ENCODE peak calls at places on chromosomes 12 and 14, in six cellular contexts. One of them, this sample, is unnamed.

GRCh38 chr12:47755655-47756562 is 2.8 kb downstream of the RAPGEF3 start:
- DNase-seq in stimulated activated CD4-positive, alpha-beta T cell treated with anti-CD3 and anti-CD28 coated beads, TNF-alpha, amount 100 ng/mL, for 48 hours: no peak
- DNase-seq in mucosa of descending colon: peak
- DNase-seq in activated T-cell treated with anti-CD3 and anti-CD28 coated beads for 48 hours: no peak
- DNase-seq in A549: no peak
- DNase-seq in Right ventricle myocardium superior: peak
- DNase-seq in this sample: peak

GRCh38 chr14:77264466-77265186 is 6.4 kb downstream of the NGB start:
- DNase-seq in stimulated activated CD4-positive, alpha-beta T cell treated with anti-CD3 and anti-CD28 coated beads, TNF-alpha, amount 100 ng/mL, for 48 hours: no peak
- DNase-seq in mucosa of descending colon: no peak
- DNase-seq in activated T-cell treated with anti-CD3 and anti-CD28 coated beads for 48 hours: no peak
- DNase-seq in A549: no peak
- DNase-seq in Right ventricle myocardium superior: no peak
- DNase-seq in this sample: no peak

GRCh38 chr12:124811633-124812032 is 52.0 kb downstream of the SCARB1 start:
- DNase-seq in stimulated activated CD4-positive, alpha-beta T cell treated with anti-CD3 and anti-CD28 coated beads, TNF-alpha, amount 100 ng/mL, for 48 hours: no peak
- DNase-seq in mucosa of descending colon: no peak
- DNase-seq in activated T-cell treated with anti-CD3 and anti-CD28 coated beads for 48 hours: no peak
- DNase-seq in A549: no peak
- DNase-seq in Right ventricle myocardium superior: no peak
- DNase-seq in this sample: no peak

GRCh38 chr14:50980451-50980850 is 36.2 kb upstream of the PYGL start:
- DNase-seq in stimulated activated CD4-positive, alpha-beta T cell treated with anti-CD3 and anti-CD28 coated beads, TNF-alpha, amount 100 ng/mL, for 48 hours: no peak
- DNase-seq in mucosa of descending colon: no peak
- DNase-seq in activated T-cell treated with anti-CD3 and anti-CD28 coated beads for 48 hours: no peak
- DNase-seq in A549: no peak
- DNase-seq in Right ventricle myocardium superior: no peak
- DNase-seq in this sample: no peak

GRCh38 chr12:59595097-59595496 is 732 bp upstream of the SLC16A7 start:
- DNase-seq in stimulated activated CD4-positive, alpha-beta T cell treated with anti-CD3 and anti-CD28 coated beads, TNF-alpha, amount 100 ng/mL, for 48 hours: no peak
- DNase-seq in mucosa of descending colon: no peak
- DNase-seq in activated T-cell treated with anti-CD3 and anti-CD28 coated beads for 48 hours: no peak
- DNase-seq in A549: no peak
- DNase-seq in Right ventricle myocardium superior: no peak
- DNase-seq in this sample: no peak

GRCh38 chr12:31387466-31387865 is 61.5 kb upstream of the SINHCAF start:
- DNase-seq in stimulated activated CD4-positive, alpha-beta T cell treated with anti-CD3 and anti-CD28 coated beads, TNF-alpha, amount 100 ng/mL, for 48 hours: no peak
- DNase-seq in mucosa of descending colon: no peak
- DNase-seq in activated T-cell treated with anti-CD3 and anti-CD28 coated beads for 48 hours: no peak
- DNase-seq in A549: no peak
- DNase-seq in Right ventricle myocardium superior: no peak
- DNase-seq in this sample: no peak

GRCh38 chr12:107356266-107356936 is 263.1 kb upstream of the CRY1 start:
- DNase-seq in stimulated activated CD4-positive, alpha-beta T cell treated with anti-CD3 and anti-CD28 coated beads, TNF-alpha, amount 100 ng/mL, for 48 hours: no peak
- DNase-seq in mucosa of descending colon: no peak
- DNase-seq in activated T-cell treated with anti-CD3 and anti-CD28 coated beads for 48 hours: no peak
- DNase-seq in A549: no peak
- DNase-seq in Right ventricle myocardium superior: no peak
- DNase-seq in this sample: no peak

GRCh38 chr12:85588221-85588620 is 248.0 kb downstream of the RASSF9 start:
- DNase-seq in stimulated activated CD4-positive, alpha-beta T cell treated with anti-CD3 and anti-CD28 coated beads, TNF-alpha, amount 100 ng/mL, for 48 hours: no peak
- DNase-seq in mucosa of descending colon: no peak
- DNase-seq in activated T-cell treated with anti-CD3 and anti-CD28 coated beads for 48 hours: no peak
- DNase-seq in A549: no peak
- DNase-seq in Right ventricle myocardium superior: no peak
- DNase-seq in this sample: no peak

GRCh38 chr12:71158361-71158882 is 623 bp upstream of the TSPAN8 start:
- DNase-seq in stimulated activated CD4-positive, alpha-beta T cell treated with anti-CD3 and anti-CD28 coated beads, TNF-alpha, amount 100 ng/mL, for 48 hours: no peak
- DNase-seq in mucosa of descending colon: no peak
- DNase-seq in activated T-cell treated with anti-CD3 and anti-CD28 coated beads for 48 hours: no peak
- DNase-seq in A549: no peak
- DNase-seq in Right ventricle myocardium superior: no peak
- DNase-seq in this sample: no peak

GRCh38 chr12:25054783-25055144 is 105.9 kb upstream of the BCAT1 start:
- DNase-seq in stimulated activated CD4-positive, alpha-beta T cell treated with anti-CD3 and anti-CD28 coated beads, TNF-alpha, amount 100 ng/mL, for 48 hours: peak
- DNase-seq in mucosa of descending colon: no peak
- DNase-seq in activated T-cell treated with anti-CD3 and anti-CD28 coated beads for 48 hours: peak
- DNase-seq in A549: no peak
- DNase-seq in Right ventricle myocardium superior: no peak
- DNase-seq in this sample: peak

GRCh38 chr12:104504151-104504550 is 47.4 kb downstream of the CHST11 start:
- DNase-seq in stimulated activated CD4-positive, alpha-beta T cell treated with anti-CD3 and anti-CD28 coated beads, TNF-alpha, amount 100 ng/mL, for 48 hours: no peak
- DNase-seq in mucosa of descending colon: no peak
- DNase-seq in activated T-cell treated with anti-CD3 and anti-CD28 coated beads for 48 hours: no peak
- DNase-seq in A549: no peak
- DNase-seq in Right ventricle myocardium superior: no peak
- DNase-seq in this sample: no peak

GRCh38 chr12:40233741-40234367 is 9.1 kb downstream of the LRRK2 start:
- DNase-seq in stimulated activated CD4-positive, alpha-beta T cell treated with anti-CD3 and anti-CD28 coated beads, TNF-alpha, amount 100 ng/mL, for 48 hours: no peak
- DNase-seq in mucosa of descending colon: no peak
- DNase-seq in activated T-cell treated with anti-CD3 and anti-CD28 coated beads for 48 hours: no peak
- DNase-seq in A549: no peak
- DNase-seq in Right ventricle myocardium superior: no peak
- DNase-seq in this sample: no peak

GRCh38 chr14:80364274-80364673 is 153.0 kb upstream of the DIO2 start:
- DNase-seq in stimulated activated CD4-positive, alpha-beta T cell treated with anti-CD3 and anti-CD28 coated beads, TNF-alpha, amount 100 ng/mL, for 48 hours: no peak
- DNase-seq in mucosa of descending colon: no peak
- DNase-seq in activated T-cell treated with anti-CD3 and anti-CD28 coated beads for 48 hours: no peak
- DNase-seq in A549: peak
- DNase-seq in Right ventricle myocardium superior: no peak
- DNase-seq in this sample: no peak

GRCh38 chr12:113135178-113136127 is at the start of gene RASAL1:
- DNase-seq in stimulated activated CD4-positive, alpha-beta T cell treated with anti-CD3 and anti-CD28 coated beads, TNF-alpha, amount 100 ng/mL, for 48 hours: peak
- DNase-seq in mucosa of descending colon: peak
- DNase-seq in activated T-cell treated with anti-CD3 and anti-CD28 coated beads for 48 hours: peak
- DNase-seq in A549: peak
- DNase-seq in Right ventricle myocardium superior: peak
- DNase-seq in this sample: peak

GRCh38 chr12:98895086-98895651 is 250.1 kb downstream of the APAF1 start:
- DNase-seq in stimulated activated CD4-positive, alpha-beta T cell treated with anti-CD3 and anti-CD28 coated beads, TNF-alpha, amount 100 ng/mL, for 48 hours: no peak
- DNase-seq in mucosa of descending colon: no peak
- DNase-seq in activated T-cell treated with anti-CD3 and anti-CD28 coated beads for 48 hours: no peak
- DNase-seq in A549: no peak
- DNase-seq in Right ventricle myocardium superior: no peak
- DNase-seq in this sample: no peak

GRCh38 chr12:54596526-54596946 is 8.1 kb upstream of the PPP1R1A start:
- DNase-seq in stimulated activated CD4-positive, alpha-beta T cell treated with anti-CD3 and anti-CD28 coated beads, TNF-alpha, amount 100 ng/mL, for 48 hours: peak
- DNase-seq in mucosa of descending colon: peak
- DNase-seq in activated T-cell treated with anti-CD3 and anti-CD28 coated beads for 48 hours: peak
- DNase-seq in A549: peak
- DNase-seq in Right ventricle myocardium superior: peak
- DNase-seq in this sample: peak

GRCh38 chr14:64986578-64987571 is at the start of gene FNTB:
- DNase-seq in stimulated activated CD4-positive, alpha-beta T cell treated with anti-CD3 and anti-CD28 coated beads, TNF-alpha, amount 100 ng/mL, for 48 hours: peak
- DNase-seq in mucosa of descending colon: peak
- DNase-seq in activated T-cell treated with anti-CD3 and anti-CD28 coated beads for 48 hours: peak
- DNase-seq in A549: peak
- DNase-seq in Right ventricle myocardium superior: peak
- DNase-seq in this sample: peak

GRCh38 chr12:2535583-2536187 is 259.1 kb upstream of the FKBP4 start:
- DNase-seq in stimulated activated CD4-positive, alpha-beta T cell treated with anti-CD3 and anti-CD28 coated beads, TNF-alpha, amount 100 ng/mL, for 48 hours: no peak
- DNase-seq in mucosa of descending colon: no peak
- DNase-seq in activated T-cell treated with anti-CD3 and anti-CD28 coated beads for 48 hours: no peak
- DNase-seq in A549: no peak
- DNase-seq in Right ventricle myocardium superior: no peak
- DNase-seq in this sample: no peak

GRCh38 chr12:92133166-92133565 is 12.5 kb downstream of the BTG1 start:
- DNase-seq in stimulated activated CD4-positive, alpha-beta T cell treated with anti-CD3 and anti-CD28 coated beads, TNF-alpha, amount 100 ng/mL, for 48 hours: no peak
- DNase-seq in mucosa of descending colon: no peak
- DNase-seq in activated T-cell treated with anti-CD3 and anti-CD28 coated beads for 48 hours: no peak
- DNase-seq in A549: no peak
- DNase-seq in Right ventricle myocardium superior: no peak
- DNase-seq in this sample: no peak

GRCh38 chr12:53694746-53695145 is 18.9 kb upstream of the ATP5MC2 start:
- DNase-seq in stimulated activated CD4-positive, alpha-beta T cell treated with anti-CD3 and anti-CD28 coated beads, TNF-alpha, amount 100 ng/mL, for 48 hours: no peak
- DNase-seq in mucosa of descending colon: no peak
- DNase-seq in activated T-cell treated with anti-CD3 and anti-CD28 coated beads for 48 hours: no peak
- DNase-seq in A549: no peak
- DNase-seq in Right ventricle myocardium superior: no peak
- DNase-seq in this sample: no peak

GRCh38 chr14:104142136-104143041 is 4.0 kb downstream of the KIF26A start:
- DNase-seq in stimulated activated CD4-positive, alpha-beta T cell treated with anti-CD3 and anti-CD28 coated beads, TNF-alpha, amount 100 ng/mL, for 48 hours: no peak
- DNase-seq in mucosa of descending colon: peak
- DNase-seq in activated T-cell treated with anti-CD3 and anti-CD28 coated beads for 48 hours: no peak
- DNase-seq in A549: no peak
- DNase-seq in Right ventricle myocardium superior: peak
- DNase-seq in this sample: no peak

GRCh38 chr12:68403296-68403695 is 71.1 kb upstream of the MDM1 start:
- DNase-seq in stimulated activated CD4-positive, alpha-beta T cell treated with anti-CD3 and anti-CD28 coated beads, TNF-alpha, amount 100 ng/mL, for 48 hours: no peak
- DNase-seq in mucosa of descending colon: no peak
- DNase-seq in activated T-cell treated with anti-CD3 and anti-CD28 coated beads for 48 hours: no peak
- DNase-seq in A549: no peak
- DNase-seq in Right ventricle myocardium superior: no peak
- DNase-seq in this sample: no peak

GRCh38 chr12:59660148-59660547 is 64.3 kb downstream of the SLC16A7 start:
- DNase-seq in stimulated activated CD4-positive, alpha-beta T cell treated with anti-CD3 and anti-CD28 coated beads, TNF-alpha, amount 100 ng/mL, for 48 hours: no peak
- DNase-seq in mucosa of descending colon: no peak
- DNase-seq in activated T-cell treated with anti-CD3 and anti-CD28 coated beads for 48 hours: no peak
- DNase-seq in A549: no peak
- DNase-seq in Right ventricle myocardium superior: no peak
- DNase-seq in this sample: no peak

GRCh38 chr12:114933428-114934160 is 249.6 kb upstream of the TBX3 start:
- DNase-seq in stimulated activated CD4-positive, alpha-beta T cell treated with anti-CD3 and anti-CD28 coated beads, TNF-alpha, amount 100 ng/mL, for 48 hours: no peak
- DNase-seq in mucosa of descending colon: no peak
- DNase-seq in activated T-cell treated with anti-CD3 and anti-CD28 coated beads for 48 hours: no peak
- DNase-seq in A549: peak
- DNase-seq in Right ventricle myocardium superior: no peak
- DNase-seq in this sample: no peak

GRCh38 chr14:100890451-100890850 is 13.1 kb downstream of the RTL1 start:
- DNase-seq in stimulated activated CD4-positive, alpha-beta T cell treated with anti-CD3 and anti-CD28 coated beads, TNF-alpha, amount 100 ng/mL, for 48 hours: no peak
- DNase-seq in mucosa of descending colon: no peak
- DNase-seq in activated T-cell treated with anti-CD3 and anti-CD28 coated beads for 48 hours: no peak
- DNase-seq in A549: no peak
- DNase-seq in Right ventricle myocardium superior: no peak
- DNase-seq in this sample: peak

This sample was measured in body of pancreas.